ENCODE peak calls at places on chromosome 3, in ten cellular contexts. C is ELR, F is GM06990, A is amniotic stem cell, K is occipital lobe, G is Caki2, X is D721Med, T is AG10803, I is substantia nigra, B is endothelial cell. H is an unnamed sample.

GRCh38 chr3:129061077-129061887 is 703 bp downstream of the GP9 start:
- DNase-seq in K (no peak), A (no peak), G (no peak), X (no peak), B (no peak), C (no peak), F (no peak), I (no peak), T (no peak), H (no peak)

GRCh38 chr3:48186993-48187578 is 1.1 kb downstream of the CDC25A start:
- DNase-seq in I (no peak), G (peak), B (no peak), C (peak), A (no peak), T (peak), F (no peak), K (no peak), X (no peak), H (peak)

GRCh38 chr3:52456800-52457183 is 1.4 kb downstream of the NISCH start:
- DNase-seq in T (no peak), G (no peak), A (no peak), B (no peak), K (no peak), X (no peak), C (no peak), F (no peak), I (no peak), H (no peak)

GRCh38 chr3:71548995-71549394 is 34.5 kb downstream of the FOXP1 start:
- DNase-seq in A (no peak), G (peak), T (no peak), I (no peak), C (no peak), K (no peak), B (no peak), F (no peak), X (no peak), H (peak)

GRCh38 chr3:126098391-126098858 is 14.5 kb upstream of the SLC41A3 start:
- DNase-seq in F (no peak), X (no peak), G (no peak), K (no peak), I (no peak), C (no peak), A (no peak), T (no peak), B (no peak), H (no peak)

GRCh38 chr3:128504957-128505730 is 12.1 kb upstream of the GATA2 start:
- DNase-seq in T (no peak), A (no peak), F (no peak), X (no peak), I (no peak), B (no peak), K (no peak), G (no peak), C (no peak), H (no peak)

GRCh38 chr3:49775538-49775937 is 10.8 kb downstream of the IP6K1 start:
- DNase-seq in B (no peak), A (no peak), K (peak), F (no peak), C (no peak), I (peak), G (no peak), X (no peak), T (peak), H (no peak)

GRCh38 chr3:180871901-180872300 is 40.6 kb upstream of the FXR1 start:
- DNase-seq in C (no peak), T (peak), A (no peak), B (no peak), X (no peak), K (peak), G (no peak), F (no peak), I (no peak), H (no peak)

GRCh38 chr3:114299421-114299820 is 5.6 kb downstream of the TIGIT start:
- DNase-seq in A (no peak), I (no peak), T (no peak), X (no peak), K (no peak), G (peak), C (peak), F (no peak), B (peak), H (peak)

GRCh38 chr3:30002782-30003181 is 603.6 kb upstream of the TGFBR2 start:
- DNase-seq in K (no peak), A (no peak), F (no peak), X (no peak), B (no peak), I (no peak), C (no peak), G (no peak), T (no peak), H (no peak)

GRCh38 chr3:188179006-188179966 is 25.3 kb downstream of the LPP start:
- DNase-seq in A (peak), B (no peak), I (no peak), K (no peak), T (peak), F (no peak), X (no peak), C (no peak), G (no peak), H (no peak)

GRCh38 chr3:10437272-10437994 is 68.0 kb downstream of the ATP2B2 start:
- DNase-seq in I (no peak), X (no peak), T (peak), A (no peak), K (peak), B (no peak), G (no peak), C (peak), F (peak), H (peak)

GRCh38 chr3:193857996-193858395 is 265.0 kb downstream of the OPA1 start:
- DNase-seq in A (no peak), K (no peak), X (no peak), G (no peak), C (no peak), F (no peak), I (no peak), B (no peak), T (peak), H (no peak)

GRCh38 chr3:196082471-196082971 is 631 bp upstream of the TFRC start:
- DNase-seq in X (no peak), F (no peak), T (no peak), I (no peak), G (no peak), K (no peak), A (no peak), C (no peak), B (no peak), H (no peak)

GRCh38 chr3:162863579-162863978 is 1367.0 kb downstream of the OTOL1 start:
- DNase-seq in F (no peak), G (no peak), K (no peak), X (no peak), C (no peak), T (no peak), B (no peak), I (no peak), A (no peak), H (no peak)

GRCh38 chr3:5188419-5189405 is 1.2 kb downstream of the EDEM1 start:
- DNase-seq in C (peak), A (no peak), T (peak), I (no peak), B (peak), F (peak), G (peak), X (no peak), K (no peak), H (peak)

GRCh38 chr3:170162630-170163029 is 18.9 kb downstream of the PHC3 start:
- DNase-seq in F (no peak), X (no peak), A (no peak), I (no peak), G (no peak), T (peak), K (no peak), C (peak), B (no peak), H (no peak)

GRCh38 chr3:132652640-132653270 is 6.9 kb downstream of the ACAD11 start:
- DNase-seq in B (no peak), X (no peak), I (no peak), A (no peak), C (peak), T (peak), K (no peak), F (no peak), G (no peak), H (no peak)

GRCh38 chr3:139937674-139938279 is 2.8 kb downstream of the CLSTN2 start:
- DNase-seq in K (peak), X (peak), C (peak), A (peak), G (peak), I (no peak), F (no peak), T (peak), B (peak), H (peak)

GRCh38 chr3:34323517-34323916 is 525.1 kb downstream of the PDCD6IP start:
- DNase-seq in F (peak), B (no peak), G (no peak), I (no peak), T (no peak), A (no peak), X (no peak), K (no peak), C (no peak), H (no peak)

GRCh38 chr3:44120721-44121582 is 120.7 kb upstream of the TOPAZ1 start:
- DNase-seq in G (no peak), K (no peak), I (no peak), C (no peak), T (peak), A (no peak), F (no peak), B (no peak), X (no peak), H (no peak)

GRCh38 chr3:191065183-191065805 is 133.7 kb upstream of the OSTN start:
- DNase-seq in X (no peak), F (no peak), I (no peak), G (no peak), K (no peak), B (no peak), A (peak), T (peak), C (peak), H (no peak)

GRCh38 chr3:37024092-37024491 is 30.8 kb downstream of the MLH1 start:
- DNase-seq in T (peak), C (peak), A (no peak), F (no peak), X (no peak), G (no peak), I (no peak), B (no peak), K (no peak), H (no peak)

GRCh38 chr3:5022187-5022965 is 43.1 kb downstream of the BHLHE40 start:
- DNase-seq in B (no peak), G (no peak), I (no peak), A (no peak), X (no peak), T (no peak), C (peak), F (peak), K (no peak), H (no peak)

GRCh38 chr3:139434764-139435291 is 41.5 kb downstream of the RBP2 start:
- DNase-seq in F (no peak), X (no peak), T (peak), C (peak), G (peak), A (no peak), I (no peak), K (no peak), B (no peak), H (no peak)

GRCh38 chr3:14728113-14728512 is 53.2 kb downstream of the C3orf20 start:
- DNase-seq in I (no peak), K (no peak), C (no peak), B (no peak), G (no peak), A (no peak), X (no peak), F (no peak), T (no peak), H (no peak)

GRCh38 chr3:60652829-60653228 is 598.4 kb downstream of the FHIT start:
- DNase-seq in A (no peak), F (peak), I (no peak), X (no peak), B (no peak), C (no peak), T (no peak), G (no peak), K (no peak), H (no peak)

GRCh38 chr3:53845103-53845880 is 927 bp downstream of the CHDH start:
- DNase-seq in A (peak), K (no peak), G (no peak), C (peak), F (no peak), T (peak), I (no peak), B (peak), X (no peak), H (peak)

GRCh38 chr3:126432361-126432760 is 37.7 kb downstream of the CFAP100 start:
- DNase-seq in I (no peak), F (no peak), B (no peak), X (no peak), G (no peak), T (peak), K (no peak), A (no peak), C (peak), H (no peak)

GRCh38 chr3:32934150-32934742 is 17.2 kb upstream of the CCR4 start:
- DNase-seq in A (no peak), C (peak), B (peak), X (no peak), F (no peak), G (no peak), T (peak), I (no peak), K (no peak), H (peak)